ENCODE peak calls at places on chromosomes 6 and 20, in five cellular contexts. Y, W, I, V and R are unnamed samples.
A peak's percentile ranks its signal among the peaks of the same experiment; 100 is the strongest.

GRCh38 chr6:169556238-169556637 is 145.6 kb downstream of the WDR27 start:
- DNase-seq in Y (no peak), W (no peak), I (no peak), V (no peak), R (no peak)

GRCh38 chr20:6635034-6635736 is 132.3 kb upstream of the BMP2 start:
- DNase-seq in Y (no peak), W (no peak), I (no peak), V (peak; percentile 71), R (no peak)

GRCh38 chr6:88899569-88900316 is 63.7 kb downstream of the RNGTT start:
- DNase-seq in Y (no peak), W (no peak), I (no peak), V (no peak), R (no peak)

GRCh38 chr20:59824711-59825562 is 108.5 kb downstream of the SYCP2 start:
- DNase-seq in Y (no peak), W (no peak), I (no peak), V (no peak), R (no peak)

GRCh38 chr20:6008254-6008653 is 45.6 kb downstream of the LRRN4 start:
- DNase-seq in Y (peak; percentile 78), W (no peak), I (peak; percentile 10), V (peak; percentile 96), R (peak; percentile 74)

GRCh38 chr6:90222724-90223198 is 73.9 kb downstream of the BACH2 start:
- DNase-seq in Y (no peak), W (no peak), I (no peak), V (no peak), R (no peak)

GRCh38 chr6:50816115-50816675 is 2.5 kb upstream of the TFAP2B start:
- DNase-seq in Y (peak; percentile 79), W (peak; percentile 82), I (peak; percentile 70), V (peak; percentile 77), R (peak; percentile 71)

GRCh38 chr6:168021581-168021980 is 24.1 kb downstream of the KIF25 start:
- DNase-seq in Y (no peak), W (no peak), I (no peak), V (no peak), R (no peak)

GRCh38 chr6:139753198-139753861 is 378.9 kb upstream of the CITED2 start:
- DNase-seq in Y (peak; percentile 22), W (no peak), I (no peak), V (peak; percentile 87), R (no peak)

GRCh38 chr20:64219730-64220129 is 35.8 kb upstream of the PCMTD2 start:
- DNase-seq in Y (no peak), W (no peak), I (no peak), V (no peak), R (no peak)

GRCh38 chr6:170084166-170084730 is 206.6 kb downstream of the DLL1 start:
- DNase-seq in Y (no peak), W (no peak), I (no peak), V (no peak), R (no peak)

GRCh38 chr6:148945311-148946021 is 198.6 kb downstream of the UST start:
- DNase-seq in Y (no peak), W (no peak), I (no peak), V (no peak), R (no peak)

GRCh38 chr6:143569035-143569434 is 57.5 kb upstream of the FUCA2 start:
- DNase-seq in Y (no peak), W (no peak), I (no peak), V (peak; percentile 27), R (no peak)

GRCh38 chr6:72740135-72740534 is 118.3 kb downstream of the KCNQ5 start:
- DNase-seq in Y (no peak), W (no peak), I (no peak), V (no peak), R (no peak)

GRCh38 chr6:112237644-112238043 is 16.7 kb downstream of the LAMA4 start:
- DNase-seq in Y (peak; percentile 68), W (no peak), I (no peak), V (peak; percentile 98), R (peak; percentile 53)

GRCh38 chr20:7742479-7742878 is 197.8 kb downstream of the HAO1 start:
- DNase-seq in Y (peak; percentile 45), W (no peak), I (no peak), V (peak; percentile 72), R (peak; percentile 79)

GRCh38 chr20:59460352-59460751 is 144.0 kb upstream of the PHACTR3 start:
- DNase-seq in Y (no peak), W (no peak), I (no peak), V (no peak), R (no peak)

GRCh38 chr6:105459884-105460283 is 57.0 kb upstream of the PREP start:
- DNase-seq in Y (no peak), W (no peak), I (no peak), V (peak; percentile 29), R (peak; percentile 89)

GRCh38 chr20:6590891-6591679 is 176.4 kb upstream of the BMP2 start:
- DNase-seq in Y (peak; percentile 46), W (no peak), I (no peak), V (peak; percentile 69), R (peak; percentile 83)

GRCh38 chr6:147514831-147515230 is 6.3 kb downstream of the SAMD5 start:
- DNase-seq in Y (no peak), W (no peak), I (no peak), V (no peak), R (no peak)

GRCh38 chr6:35166160-35166919 is 25.2 kb upstream of the TCP11 start:
- DNase-seq in Y (no peak), W (no peak), I (no peak), V (no peak), R (no peak)

GRCh38 chr6:148593813-148594170 is 153.0 kb upstream of the UST start:
- DNase-seq in Y (no peak), W (no peak), I (no peak), V (peak; percentile 23), R (no peak)

GRCh38 chr20:61560361-61560853 is 308.3 kb downstream of the CDH4 start:
- DNase-seq in Y (peak; percentile 60), W (no peak), I (no peak), V (peak; percentile 2), R (no peak)

GRCh38 chr6:56938634-56939294 is 16.1 kb upstream of the BEND6 start:
- DNase-seq in Y (peak; percentile 87), W (no peak), I (no peak), V (peak; percentile 92), R (peak; percentile 66)